ENCODE peak calls at places on chromosomes 7 and 10, in ten cellular contexts. T is heart right ventricle, M is Calu3, Y is T-helper 17 cell, D is nucleus accumbens, Z is GM19239, G is esophagus squamous epithelium, C is EL, A is iris pigment epithelial cell, S is C1 segment of cervical spinal cord. I is an unnamed sample.

GRCh38 chr7:130298079-130298478 is 5.1 kb downstream of the CPA4 start:
- DNase-seq in T (no peak), M (no peak), Y (no peak), D (no peak), Z (no peak), G (no peak), C (no peak), A (no peak), S (no peak), I (no peak)

GRCh38 chr10:14658331-14659122 is 116.2 kb downstream of the FAM107B start:
- DNase-seq in T (no peak), M (peak; percentile 44), Y (no peak), D (no peak), Z (no peak), G (no peak), C (peak; percentile 81), A (peak; percentile 88), S (no peak), I (no peak)

GRCh38 chr10:59622320-59622901 is 87.2 kb downstream of the SLC16A9 start:
- DNase-seq in T (peak; percentile 21), M (peak; percentile 68), Y (no peak), D (peak; percentile 54), Z (no peak), G (no peak), C (peak; percentile 45), A (peak; percentile 63), S (no peak), I (peak; percentile 33)

GRCh38 chr7:16114633-16115032 is 306.7 kb downstream of the CRPPA start:
- DNase-seq in T (no peak), M (peak; percentile 34), Y (no peak), D (no peak), Z (no peak), G (no peak), C (peak; percentile 43), A (peak; percentile 70), S (no peak), I (no peak)

GRCh38 chr10:43863859-43864591 is 215.3 kb upstream of the ZNF32 start:
- DNase-seq in T (peak; percentile 44), M (peak; percentile 13), Y (no peak), D (no peak), Z (no peak), G (no peak), C (peak; percentile 83), A (peak; percentile 85), S (no peak), I (peak; percentile 90)

GRCh38 chr10:71395621-71396020 is 1.1 kb upstream of the CDH23 start:
- DNase-seq in T (no peak), M (no peak), Y (no peak), D (no peak), Z (no peak), G (no peak), C (no peak), A (no peak), S (no peak), I (peak; percentile 71)

GRCh38 chr7:48048113-48048512 is 12.8 kb downstream of the C7orf57 start:
- DNase-seq in T (no peak), M (no peak), Y (no peak), D (no peak), Z (no peak), G (no peak), C (no peak), A (no peak), S (no peak), I (no peak)

GRCh38 chr10:89888647-89889046 is 187.3 kb downstream of the KIF20B start:
- DNase-seq in T (no peak), M (no peak), Y (no peak), D (no peak), Z (no peak), G (no peak), C (no peak), A (no peak), S (no peak), I (no peak)

GRCh38 chr7:148484486-148484885 is 106.1 kb upstream of the C7orf33 start:
- DNase-seq in T (no peak), M (no peak), Y (no peak), D (no peak), Z (no peak), G (no peak), C (no peak), A (no peak), S (no peak), I (no peak)

GRCh38 chr10:28291881-28292297 is 11.0 kb downstream of the MPP7 start:
- DNase-seq in T (no peak), M (peak; percentile 33), Y (no peak), D (no peak), Z (no peak), G (no peak), C (peak; percentile 84), A (peak; percentile 91), S (no peak), I (no peak)

GRCh38 chr7:31811650-31812461 is 124.8 kb downstream of the PPP1R17 start:
- DNase-seq in T (no peak), M (no peak), Y (no peak), D (no peak), Z (no peak), G (no peak), C (peak; percentile 80), A (peak; percentile 14), S (no peak), I (no peak)

GRCh38 chr10:776772-777171 is 87.3 kb upstream of the DIP2C start:
- DNase-seq in T (no peak), M (no peak), Y (no peak), D (no peak), Z (no peak), G (no peak), C (no peak), A (no peak), S (no peak), I (peak; percentile 83)

GRCh38 chr7:108604685-108605077 is 35.0 kb downstream of the DNAJB9 start:
- DNase-seq in T (no peak), M (no peak), Y (no peak), D (no peak), Z (no peak), G (no peak), C (no peak), A (no peak), S (no peak), I (no peak)

GRCh38 chr7:87413951-87414381 is 61.5 kb downstream of the ABCB4 start:
- DNase-seq in T (no peak), M (no peak), Y (no peak), D (no peak), Z (no peak), G (no peak), C (peak; percentile 60), A (peak; percentile 83), S (no peak), I (no peak)

GRCh38 chr7:108627476-108628051 is 57.9 kb downstream of the DNAJB9 start:
- DNase-seq in T (no peak), M (no peak), Y (no peak), D (no peak), Z (no peak), G (no peak), C (no peak), A (no peak), S (no peak), I (no peak)

GRCh38 chr10:15518256-15518655 is 147.2 kb upstream of the FAM171A1 start:
- DNase-seq in T (no peak), M (no peak), Y (no peak), D (no peak), Z (no peak), G (no peak), C (peak; percentile 84), A (peak; percentile 14), S (no peak), I (no peak)

GRCh38 chr10:17059197-17059688 is 70.4 kb downstream of the CUBN start:
- DNase-seq in T (no peak), M (no peak), Y (no peak), D (no peak), Z (no peak), G (no peak), C (peak; percentile 96), A (peak; percentile 83), S (no peak), I (no peak)

GRCh38 chr7:115024276-115024675 is 102.4 kb downstream of the MDFIC start:
- DNase-seq in T (no peak), M (no peak), Y (no peak), D (no peak), Z (no peak), G (no peak), C (no peak), A (no peak), S (no peak), I (no peak)

GRCh38 chr7:24052572-24053223 is 231.3 kb upstream of the NPY start:
- DNase-seq in T (no peak), M (peak; percentile 43), Y (no peak), D (no peak), Z (no peak), G (no peak), C (peak; percentile 94), A (peak; percentile 49), S (no peak), I (no peak)

GRCh38 chr7:127905491-127906330 is 125.5 kb downstream of the LRRC4 start:
- DNase-seq in T (no peak), M (peak; percentile 35), Y (no peak), D (no peak), Z (no peak), G (no peak), C (peak; percentile 80), A (peak; percentile 82), S (no peak), I (no peak)

I was measured in lower leg skin.